ENCODE peak calls at places on chromosomes 3 and 15, in eight cellular contexts. Q, L, Y, G, M, A, T and N are unnamed samples.

GRCh38 chr15:60379466-60380274 is 18.1 kb downstream of the ANXA2 start:
- DNase-seq in Y (peak), G (no peak), Q (no peak), A (peak), M (no peak), L (peak), T (no peak), N (no peak)

GRCh38 chr15:81103857-81104256 is 30.2 kb upstream of the CFAP161 start:
- DNase-seq in Y (no peak), G (no peak), T (no peak), A (no peak), M (no peak), Q (no peak), L (no peak), N (no peak)

GRCh38 chr3:195450731-195451229 is 8.0 kb upstream of the ACAP2 start:
- DNase-seq in G (no peak), Y (no peak), L (no peak), A (no peak), M (no peak), Q (no peak), T (no peak), N (peak)

GRCh38 chr3:143644370-143645089 is 203.7 kb downstream of the SLC9A9 start:
- DNase-seq in T (peak), Y (peak), L (peak), G (peak), Q (no peak), A (peak), M (no peak), N (no peak)

GRCh38 chr15:92393287-92393993 is at the start of gene ST8SIA2:
- DNase-seq in G (no peak), Q (no peak), A (no peak), M (no peak), Y (peak), T (no peak), L (no peak), N (no peak)

GRCh38 chr3:100465871-100466777 is 26.3 kb upstream of the TMEM45A start:
- DNase-seq in L (no peak), T (no peak), Q (no peak), Y (no peak), M (no peak), A (no peak), G (no peak), N (no peak)

GRCh38 chr15:43511012-43511885 is 6.2 kb upstream of the MAP1A start:
- DNase-seq in M (no peak), T (no peak), L (peak), G (peak), Q (no peak), Y (no peak), A (no peak), N (peak)

GRCh38 chr3:42780892-42781700 is 8.0 kb upstream of the CCDC13 start:
- DNase-seq in A (peak), T (no peak), M (no peak), Q (no peak), L (no peak), Y (peak), G (no peak), N (no peak)

GRCh38 chr3:42411429-42411828 is 1.0 kb upstream of the LYZL4 start:
- DNase-seq in Q (no peak), T (no peak), Y (no peak), A (no peak), M (no peak), G (no peak), L (no peak), N (no peak)

GRCh38 chr3:31479431-31479830 is 53.3 kb upstream of the STT3B start:
- DNase-seq in L (no peak), Q (no peak), A (no peak), T (no peak), M (no peak), G (no peak), Y (no peak), N (no peak)

GRCh38 chr3:184666422-184666821 is 45.4 kb downstream of the MAGEF1 start:
- DNase-seq in A (no peak), Q (no peak), G (no peak), M (no peak), L (no peak), Y (no peak), T (no peak), N (no peak)

GRCh38 chr3:104755791-104756190 is 610.9 kb upstream of the ALCAM start:
- DNase-seq in Y (no peak), T (no peak), A (no peak), Q (no peak), G (no peak), L (no peak), M (no peak), N (no peak)

GRCh38 chr3:129536806-129537205 is 6.2 kb upstream of the H1-8 start:
- DNase-seq in A (no peak), Q (no peak), Y (no peak), L (no peak), T (no peak), G (no peak), M (no peak), N (no peak)

GRCh38 chr3:190385835-190386688 is 1.9 kb upstream of the CLDN16 start:
- DNase-seq in G (no peak), L (peak), Y (peak), A (peak), T (no peak), M (no peak), Q (no peak), N (no peak)

GRCh38 chr3:124669470-124669869 is 60.8 kb upstream of the UMPS start:
- DNase-seq in L (no peak), T (no peak), Q (no peak), A (no peak), Y (no peak), M (no peak), G (no peak), N (no peak)

GRCh38 chr3:134482622-134483021 is 3.2 kb downstream of the ANAPC13 start:
- DNase-seq in T (no peak), Q (no peak), M (no peak), A (no peak), Y (no peak), G (no peak), L (no peak), N (no peak)

GRCh38 chr15:99729920-99730319 is 3.3 kb downstream of the LYSMD4 start:
- DNase-seq in L (peak), Q (no peak), G (peak), Y (peak), A (peak), T (peak), M (no peak), N (peak)

GRCh38 chr15:33135355-33135781 is 59.1 kb downstream of the FMN1 start:
- DNase-seq in G (no peak), Y (no peak), T (no peak), L (no peak), A (no peak), M (no peak), Q (no peak), N (no peak)

GRCh38 chr3:32703491-32703968 is 18.5 kb downstream of the CNOT10 start:
- DNase-seq in G (no peak), A (no peak), T (no peak), Y (no peak), Q (no peak), L (no peak), M (no peak), N (no peak)